ENCODE peak calls at places on chromosome 10, in nine cellular contexts. V is CD8-positive, alpha-beta memory T cell; B is activated T-cell treated with anti-CD3 and anti-CD28 coated beads, Interleukin-2, amount 50 U/mL, for 72 hours; R is tibial artery; U is stimulated activated naive B cell treated with anti-CD40 and anti-IgM and Interleukin-4, amounts not matched to agents 10 μg/mL and 1 μg/mL and 100 μg/mL, for 72 hours; S is right cardiac atrium; L is SW480; F is amniotic epithelial cell; M is stimulated activated CD4-positive, alpha-beta T cell treated with anti-CD3 and anti-CD28 coated beads, Interleukin-4, amount 100 ng/mL, for 1 hour. J is an unnamed sample.

GRCh38 chr10:12389154-12389734 is 39.9 kb downstream of the CAMK1D start:
- DNase-seq in V (no peak), B (no peak), R (peak), U (no peak), S (peak), L (no peak), F (no peak), M (no peak), J (no peak)

GRCh38 chr10:8095962-8096361 is 41.5 kb downstream of the GATA3 start:
- DNase-seq in V (no peak), B (peak), R (no peak), U (no peak), S (no peak), L (no peak), F (no peak), M (no peak), J (no peak)

GRCh38 chr10:33046792-33047191 is 88.8 kb upstream of the ITGB1 start:
- DNase-seq in V (no peak), B (no peak), R (no peak), U (no peak), S (no peak), L (no peak), F (no peak), M (no peak), J (no peak)

GRCh38 chr10:132185601-132186487 is 904 bp upstream of the DPYSL4 start:
- DNase-seq in V (peak), B (peak), R (no peak), U (no peak), S (peak), L (peak), F (peak), M (peak), J (peak)

GRCh38 chr10:97919012-97919411 is 69.4 kb downstream of the GOLGA7B start:
- DNase-seq in V (no peak), B (no peak), R (no peak), U (no peak), S (no peak), L (no peak), F (peak), M (no peak), J (no peak)

GRCh38 chr10:24463683-24464426 is 254.9 kb downstream of the KIAA1217 start:
- DNase-seq in V (no peak), B (peak), R (no peak), U (no peak), S (no peak), L (peak), F (peak), M (no peak), J (peak)

GRCh38 chr10:129993621-129994020 is 29.5 kb upstream of the EBF3 start:
- DNase-seq in V (no peak), B (no peak), R (no peak), U (no peak), S (no peak), L (no peak), F (no peak), M (no peak), J (peak)

GRCh38 chr10:127991543-127992255 is 84.8 kb downstream of the PTPRE start:
- DNase-seq in V (no peak), B (no peak), R (no peak), U (no peak), S (no peak), L (no peak), F (no peak), M (no peak), J (no peak)

GRCh38 chr10:76388321-76388720 is 956.9 kb downstream of the LRMDA start:
- DNase-seq in V (no peak), B (no peak), R (no peak), U (no peak), S (no peak), L (no peak), F (peak), M (no peak), J (peak)

GRCh38 chr10:129951251-129951808 is 12.7 kb downstream of the EBF3 start:
- DNase-seq in V (no peak), B (no peak), R (peak), U (no peak), S (peak), L (no peak), F (no peak), M (no peak), J (no peak)

GRCh38 chr10:100370976-100371706 is 24.1 kb downstream of the SCD start:
- DNase-seq in V (peak), B (peak), R (peak), U (peak), S (peak), L (peak), F (peak), M (peak), J (peak)

GRCh38 chr10:3764626-3765375 is 20.2 kb downstream of the KLF6 start:
- DNase-seq in V (no peak), B (peak), R (no peak), U (no peak), S (no peak), L (peak), F (no peak), M (no peak), J (no peak)

GRCh38 chr10:7890802-7891201 is 72.5 kb downstream of the TAF3 start:
- DNase-seq in V (no peak), B (no peak), R (no peak), U (no peak), S (no peak), L (no peak), F (no peak), M (no peak), J (no peak)

GRCh38 chr10:92822060-92822634 is 26.2 kb upstream of the EXOC6 start:
- DNase-seq in V (no peak), B (no peak), R (no peak), U (no peak), S (no peak), L (peak), F (peak), M (no peak), J (peak)

GRCh38 chr10:75229961-75230360 is 5.8 kb downstream of the COMTD1 start:
- DNase-seq in V (no peak), B (no peak), R (no peak), U (no peak), S (no peak), L (no peak), F (peak), M (no peak), J (peak)

GRCh38 chr10:128022216-128023196 is 103.7 kb downstream of the MKI67 start:
- DNase-seq in V (no peak), B (no peak), R (peak), U (no peak), S (no peak), L (no peak), F (no peak), M (no peak), J (no peak)

GRCh38 chr10:12631787-12632562 is 282.6 kb downstream of the CAMK1D start:
- DNase-seq in V (no peak), B (no peak), R (no peak), U (no peak), S (no peak), L (no peak), F (no peak), M (no peak), J (no peak)

GRCh38 chr10:50325449-50326188 is 74.3 kb upstream of the ASAH2 start:
- DNase-seq in V (no peak), B (peak), R (peak), U (no peak), S (peak), L (no peak), F (peak), M (no peak), J (peak)

GRCh38 chr10:35739998-35740397 is 97.9 kb upstream of the FZD8 start:
- DNase-seq in V (no peak), B (no peak), R (no peak), U (no peak), S (no peak), L (no peak), F (peak), M (no peak), J (peak)

GRCh38 chr10:86329896-86330680 is 36.5 kb downstream of the GRID1 start:
- DNase-seq in V (peak), B (no peak), R (peak), U (no peak), S (no peak), L (no peak), F (no peak), M (no peak), J (no peak)

GRCh38 chr10:116674901-116675423 is 54.2 kb downstream of the PNLIPRP2 start:
- DNase-seq in V (no peak), B (no peak), R (no peak), U (no peak), S (no peak), L (no peak), F (no peak), M (no peak), J (no peak)

GRCh38 chr10:60960913-60961312 is 16.9 kb upstream of the RHOBTB1 start:
- DNase-seq in V (no peak), B (no peak), R (no peak), U (peak), S (no peak), L (no peak), F (no peak), M (no peak), J (no peak)

GRCh38 chr10:44968101-44968886 is 8.7 kb downstream of the RASSF4 start:
- DNase-seq in V (peak), B (no peak), R (peak), U (peak), S (no peak), L (no peak), F (peak), M (no peak), J (peak)

GRCh38 chr10:103111918-103112877 is 80.9 kb downstream of the NT5C2 start:
- DNase-seq in V (no peak), B (peak), R (no peak), U (no peak), S (no peak), L (no peak), F (no peak), M (no peak), J (no peak)

GRCh38 chr10:125008689-125009579 is 67.0 kb downstream of the ZRANB1 start:
- DNase-seq in V (no peak), B (no peak), R (peak), U (no peak), S (peak), L (no peak), F (no peak), M (no peak), J (no peak)

GRCh38 chr10:98892523-98892922 is 343.1 kb downstream of the HPSE2 start:
- DNase-seq in V (no peak), B (no peak), R (no peak), U (no peak), S (no peak), L (no peak), F (no peak), M (no peak), J (no peak)

GRCh38 chr10:97736902-97737769 is at the start of gene ZFYVE27:
- DNase-seq in V (peak), B (peak), R (peak), U (peak), S (peak), L (peak), F (peak), M (peak), J (peak)

GRCh38 chr10:3265081-3265480 is 92.5 kb upstream of the PITRM1 start:
- DNase-seq in V (no peak), B (no peak), R (no peak), U (no peak), S (no peak), L (peak), F (no peak), M (no peak), J (no peak)

GRCh38 chr10:86410542-86411124 is 44.0 kb upstream of the GRID1 start:
- DNase-seq in V (no peak), B (no peak), R (no peak), U (no peak), S (no peak), L (no peak), F (peak), M (no peak), J (peak)

GRCh38 chr10:44195120-44196007 is 189.5 kb downstream of the CXCL12 start:
- DNase-seq in V (no peak), B (no peak), R (peak), U (no peak), S (peak), L (peak), F (peak), M (no peak), J (peak)

GRCh38 chr10:110357252-110357780 is 52.6 kb upstream of the SMNDC1 start:
- DNase-seq in V (peak), B (peak), R (no peak), U (peak), S (no peak), L (peak), F (peak), M (peak), J (peak)

GRCh38 chr10:131079314-131079713 is 232.2 kb downstream of the TCERG1L start:
- DNase-seq in V (no peak), B (no peak), R (no peak), U (no peak), S (no peak), L (no peak), F (no peak), M (no peak), J (no peak)

GRCh38 chr10:124642076-124642710 is 102.0 kb downstream of the FAM53B start:
- DNase-seq in V (no peak), B (no peak), R (no peak), U (no peak), S (peak), L (no peak), F (no peak), M (no peak), J (no peak)

GRCh38 chr10:11761431-11761830 is 19.2 kb downstream of the ECHDC3 start:
- DNase-seq in V (no peak), B (no peak), R (no peak), U (no peak), S (no peak), L (no peak), F (no peak), M (no peak), J (no peak)

GRCh38 chr10:21724020-21724589 is 190.1 kb downstream of the MLLT10 start:
- DNase-seq in V (no peak), B (no peak), R (no peak), U (no peak), S (no peak), L (no peak), F (peak), M (no peak), J (peak)

GRCh38 chr10:71244638-71245419 is 32.5 kb downstream of the UNC5B start:
- DNase-seq in V (no peak), B (no peak), R (peak), U (no peak), S (peak), L (no peak), F (peak), M (no peak), J (peak)

GRCh38 chr10:32205666-32206065 is 141.3 kb downstream of the EPC1 start:
- DNase-seq in V (no peak), B (no peak), R (no peak), U (no peak), S (no peak), L (no peak), F (peak), M (no peak), J (peak)

GRCh38 chr10:31272841-31273240 is 46.2 kb upstream of the ZEB1 start:
- DNase-seq in V (no peak), B (no peak), R (no peak), U (no peak), S (no peak), L (no peak), F (no peak), M (no peak), J (peak)

GRCh38 chr10:137606-138005 is 2.4 kb downstream of the ZMYND11 start:
- DNase-seq in V (no peak), B (no peak), R (no peak), U (no peak), S (no peak), L (no peak), F (peak), M (no peak), J (peak)